ENCODE peak calls at places on chromosomes 11 and 22, in seven cellular contexts. K is NCI-H524, Z is PC-3, N is cardiac muscle cell, U is GDM1, B is globus pallidus, C is Kasumi-1. F is an unnamed sample.

GRCh38 chr11:73040046-73040445 is 102.1 kb downstream of the FCHSD2 start:
- DNase-seq in K (peak; percentile 2), Z (no peak), N (no peak), U (no peak), B (peak; percentile 87), C (no peak), F (no peak)

GRCh38 chr11:61516675-61517516 is 8.3 kb downstream of the LRRC10B start:
- DNase-seq in K (peak; percentile 73), Z (peak; percentile 43), N (peak; percentile 30), U (no peak), B (no peak), C (peak; percentile 19), F (no peak)

GRCh38 chr22:39437836-39438704 is 18.7 kb upstream of the MGAT3 start:
- DNase-seq in K (no peak), Z (no peak), N (no peak), U (no peak), B (no peak), C (no peak), F (peak; percentile 62)

GRCh38 chr22:30393322-30393680 is 3.5 kb upstream of the SEC14L2 start:
- DNase-seq in K (no peak), Z (no peak), N (no peak), U (no peak), B (no peak), C (no peak), F (no peak)

GRCh38 chr11:126153999-126154398 is 57.5 kb downstream of the RPUSD4 start:
- DNase-seq in K (peak; percentile 8), Z (peak; percentile 46), N (peak; percentile 43), U (no peak), B (no peak), C (no peak), F (no peak)

GRCh38 chr22:26017932-26018331 is 151.3 kb upstream of the SEZ6L start:
- DNase-seq in K (no peak), Z (no peak), N (no peak), U (no peak), B (no peak), C (no peak), F (no peak)

GRCh38 chr11:84594602-84595001 is 1032.5 kb downstream of the DLG2 start:
- DNase-seq in K (no peak), Z (no peak), N (no peak), U (no peak), B (no peak), C (no peak), F (no peak)

GRCh38 chr11:119421351-119421750 is 1.6 kb downstream of the THY1 start:
- DNase-seq in K (no peak), Z (no peak), N (no peak), U (no peak), B (no peak), C (no peak), F (no peak)

GRCh38 chr22:42294034-42294985 is 23.9 kb upstream of the TCF20 start:
- DNase-seq in K (no peak), Z (peak; percentile 23), N (peak; percentile 74), U (no peak), B (no peak), C (peak; percentile 29), F (no peak)

GRCh38 chr11:2376751-2377451 is at the start of gene CD81:
- DNase-seq in K (no peak), Z (peak; percentile 22), N (peak; percentile 53), U (no peak), B (no peak), C (no peak), F (no peak)

GRCh38 chr11:77141034-77141433 is 13.0 kb downstream of the MYO7A start:
- DNase-seq in K (no peak), Z (peak; percentile 74), N (peak; percentile 63), U (no peak), B (no peak), C (no peak), F (no peak)

GRCh38 chr11:469684-470667 is 19.9 kb downstream of the PTDSS2 start:
- DNase-seq in K (no peak), Z (peak; percentile 34), N (peak; percentile 90), U (no peak), B (peak; percentile 91), C (no peak), F (no peak)

GRCh38 chr11:64409707-64410395 is 50.9 kb downstream of the RPS6KA4 start:
- DNase-seq in K (peak; percentile 96), Z (no peak), N (peak; percentile 63), U (no peak), B (no peak), C (no peak), F (peak; percentile 49)

GRCh38 chr11:124644426-124645280 is 22.0 kb downstream of the TBRG1 start:
- DNase-seq in K (peak; percentile 64), Z (peak; percentile 72), N (peak; percentile 89), U (peak; percentile 19), B (peak; percentile 71), C (peak; percentile 84), F (peak; percentile 29)

GRCh38 chr11:93085097-93085496 is 112.7 kb downstream of the SLC36A4 start:
- DNase-seq in K (no peak), Z (peak; percentile 65), N (peak; percentile 88), U (no peak), B (peak; percentile 25), C (no peak), F (no peak)

GRCh38 chr22:27358096-27358870 is 443.3 kb downstream of the MN1 start:
- DNase-seq in K (no peak), Z (no peak), N (no peak), U (no peak), B (no peak), C (no peak), F (no peak)

GRCh38 chr11:61189933-61190332 is 13.4 kb upstream of the PGA3 start:
- DNase-seq in K (no peak), Z (no peak), N (no peak), U (no peak), B (no peak), C (no peak), F (no peak)

F was measured in HL-60.